ENCODE peak calls at places on chromosome 2, in four cellular contexts. One of them, this sample, is unnamed.
A peak's percentile ranks its signal among the peaks of the same experiment; 100 is the strongest.

GRCh38 chr2:10763461-10763800 is 42.0 kb downstream of the ATP6V1C2 start:
- DNase-seq in NCI-H510A treated with DMSO at 0.1 percent for 48 hours: no peak
- DNase-seq in ACHN: no peak
- DNase-seq in smooth muscle cell of the brain vasculature: no peak
- DNase-seq in this sample: no peak

GRCh38 chr2:130834091-130834922 is 2.4 kb upstream of the ARHGEF4 start:
- DNase-seq in NCI-H510A treated with DMSO at 0.1 percent for 48 hours: peak; percentile 78
- DNase-seq in ACHN: no peak
- DNase-seq in smooth muscle cell of the brain vasculature: no peak
- DNase-seq in this sample: no peak

GRCh38 chr2:230713331-230714121 is 884 bp downstream of the CAB39 start:
- DNase-seq in NCI-H510A treated with DMSO at 0.1 percent for 48 hours: peak; percentile 66
- DNase-seq in ACHN: peak; percentile 55
- DNase-seq in smooth muscle cell of the brain vasculature: no peak
- DNase-seq in this sample: peak; percentile 51

GRCh38 chr2:190526105-190526708 is 8.3 kb downstream of the NEMP2 start:
- DNase-seq in NCI-H510A treated with DMSO at 0.1 percent for 48 hours: no peak
- DNase-seq in ACHN: no peak
- DNase-seq in smooth muscle cell of the brain vasculature: no peak
- DNase-seq in this sample: no peak

GRCh38 chr2:64143154-64144056 is 815 bp downstream of the PELI1 start:
- DNase-seq in NCI-H510A treated with DMSO at 0.1 percent for 48 hours: peak; percentile 61
- DNase-seq in ACHN: peak; percentile 43
- DNase-seq in smooth muscle cell of the brain vasculature: no peak
- DNase-seq in this sample: peak; percentile 66

GRCh38 chr2:112724611-112725525 is 4.0 kb downstream of the NT5DC4 start:
- DNase-seq in NCI-H510A treated with DMSO at 0.1 percent for 48 hours: no peak
- DNase-seq in ACHN: peak; percentile 58
- DNase-seq in smooth muscle cell of the brain vasculature: no peak
- DNase-seq in this sample: no peak

GRCh38 chr2:198168651-198169050 is 364.3 kb downstream of the PLCL1 start:
- DNase-seq in NCI-H510A treated with DMSO at 0.1 percent for 48 hours: no peak
- DNase-seq in ACHN: no peak
- DNase-seq in smooth muscle cell of the brain vasculature: no peak
- DNase-seq in this sample: no peak

GRCh38 chr2:233691443-233692433 is 952 bp upstream of the UGT1A6 start:
- DNase-seq in NCI-H510A treated with DMSO at 0.1 percent for 48 hours: no peak
- DNase-seq in ACHN: no peak
- DNase-seq in smooth muscle cell of the brain vasculature: no peak
- DNase-seq in this sample: no peak

GRCh38 chr2:98126061-98126460 is 39.1 kb downstream of the VWA3B start:
- DNase-seq in NCI-H510A treated with DMSO at 0.1 percent for 48 hours: no peak
- DNase-seq in ACHN: no peak
- DNase-seq in smooth muscle cell of the brain vasculature: no peak
- DNase-seq in this sample: no peak

This sample was measured in naive thymus-derived CD8-positive, alpha-beta T cell.